ENCODE peak calls at places on chromosome 21, in six cellular contexts. One of them, this sample, is unnamed.

GRCh38 chr21:32861871-32862270 is 90.3 kb upstream of the PAXBP1 start:
- DNase-seq in mucosa of descending colon: no peak
- DNase-seq in lung: no peak
- DNase-seq in iPS DF 6.9: no peak
- DNase-seq in body of pancreas: no peak
- DNase-seq in CD8-positive, alpha-beta memory T cell: no peak
- DNase-seq in this sample: no peak

GRCh38 chr21:14366998-14367397 is 15.9 kb downstream of the HSPA13 start:
- DNase-seq in lung: no peak
- DNase-seq in iPS DF 6.9: no peak
- DNase-seq in mucosa of descending colon: no peak
- DNase-seq in body of pancreas: no peak
- DNase-seq in CD8-positive, alpha-beta memory T cell: no peak
- DNase-seq in this sample: no peak

GRCh38 chr21:10616535-10616934 is 95.2 kb downstream of the TPTE start:
- DNase-seq in CD8-positive, alpha-beta memory T cell: no peak
- DNase-seq in iPS DF 6.9: no peak
- DNase-seq in body of pancreas: no peak
- DNase-seq in lung: no peak
- DNase-seq in mucosa of descending colon: no peak
- DNase-seq in this sample: no peak

GRCh38 chr21:18294100-18294499 is 49.5 kb downstream of the CHODL start:
- DNase-seq in body of pancreas: no peak
- DNase-seq in lung: no peak
- DNase-seq in iPS DF 6.9: no peak
- DNase-seq in CD8-positive, alpha-beta memory T cell: no peak
- DNase-seq in mucosa of descending colon: no peak
- DNase-seq in this sample: no peak

GRCh38 chr21:36473203-36473602 is 6.7 kb downstream of the CLDN14 start:
- DNase-seq in CD8-positive, alpha-beta memory T cell: no peak
- DNase-seq in iPS DF 6.9: no peak
- DNase-seq in lung: no peak
- DNase-seq in mucosa of descending colon: no peak
- DNase-seq in body of pancreas: no peak
- DNase-seq in this sample: no peak

GRCh38 chr21:21750124-21750825 is 752.1 kb downstream of the NCAM2 start:
- DNase-seq in lung: no peak
- DNase-seq in CD8-positive, alpha-beta memory T cell: no peak
- DNase-seq in body of pancreas: no peak
- DNase-seq in mucosa of descending colon: no peak
- DNase-seq in iPS DF 6.9: no peak
- DNase-seq in this sample: no peak

GRCh38 chr21:37660709-37661108 is 255.5 kb downstream of the KCNJ6 start:
- DNase-seq in iPS DF 6.9: no peak
- DNase-seq in mucosa of descending colon: no peak
- DNase-seq in CD8-positive, alpha-beta memory T cell: no peak
- DNase-seq in lung: no peak
- DNase-seq in body of pancreas: no peak
- DNase-seq in this sample: no peak

GRCh38 chr21:27823652-27824201 is 856.8 kb upstream of the ADAMTS5 start:
- DNase-seq in lung: no peak
- DNase-seq in CD8-positive, alpha-beta memory T cell: no peak
- DNase-seq in body of pancreas: no peak
- DNase-seq in iPS DF 6.9: no peak
- DNase-seq in mucosa of descending colon: no peak
- DNase-seq in this sample: no peak

GRCh38 chr21:27024316-27024715 is 57.4 kb upstream of the ADAMTS5 start:
- DNase-seq in body of pancreas: no peak
- DNase-seq in CD8-positive, alpha-beta memory T cell: no peak
- DNase-seq in mucosa of descending colon: no peak
- DNase-seq in iPS DF 6.9: no peak
- DNase-seq in lung: no peak
- DNase-seq in this sample: no peak

GRCh38 chr21:33029975-33030461 is 4.3 kb downstream of the OLIG2 start:
- DNase-seq in CD8-positive, alpha-beta memory T cell: no peak
- DNase-seq in lung: no peak
- DNase-seq in body of pancreas: no peak
- DNase-seq in iPS DF 6.9: no peak
- DNase-seq in mucosa of descending colon: no peak
- DNase-seq in this sample: no peak

DNA sequence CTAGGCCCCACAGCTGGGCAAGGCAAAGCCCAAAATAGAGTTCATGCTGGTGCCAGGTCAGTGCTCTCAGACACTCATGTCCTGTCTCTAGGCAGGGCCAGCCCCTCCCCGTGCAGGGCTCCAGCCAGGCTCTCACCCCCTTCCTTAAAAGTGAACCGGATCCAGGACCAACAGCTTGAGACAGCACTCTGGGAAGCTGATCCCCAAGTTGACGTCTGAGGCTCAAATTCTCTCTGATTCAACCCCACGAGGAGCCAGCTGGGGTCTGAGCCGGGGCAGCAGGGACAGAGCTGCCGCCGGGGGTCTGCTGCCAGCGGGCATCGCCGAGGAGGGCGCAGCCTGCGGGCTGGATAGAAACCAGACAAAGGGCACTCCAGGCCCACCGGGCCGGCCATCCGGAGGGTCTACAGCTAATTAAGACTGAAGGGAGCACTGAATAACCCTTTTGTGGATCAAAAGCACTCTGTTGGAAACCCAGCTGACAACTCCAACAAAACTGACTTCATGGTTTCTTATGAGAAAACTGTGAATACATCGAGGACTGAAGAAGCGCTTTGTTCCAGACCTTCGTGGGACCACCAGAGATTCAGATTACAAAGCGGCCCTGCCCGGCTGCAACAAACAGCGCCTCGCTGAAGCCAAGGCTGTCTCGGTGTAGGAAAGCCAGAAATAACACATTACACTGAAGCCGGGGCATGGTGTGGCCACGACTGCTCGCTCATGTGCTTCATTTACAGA is 95.8 kb downstream of the PSMG1 start:
- DNase-seq in CD8-positive, alpha-beta memory T cell: no peak
- DNase-seq in body of pancreas: no peak
- DNase-seq in lung: no peak
- DNase-seq in mucosa of descending colon: no peak
- DNase-seq in iPS DF 6.9: no peak
- DNase-seq in this sample: no peak
- H3K4me3 ChIP-seq in CD8-positive, alpha-beta memory T cell: no peak overlapping the region
- H3K4me3 ChIP-seq in body of pancreas: no peak overlapping the region
- H3K4me3 ChIP-seq in lung: no peak overlapping the region
- H3K4me3 ChIP-seq in mucosa of descending colon: no peak overlapping the region
- H3K4me3 ChIP-seq in iPS DF 6.9: no peak overlapping the region
- H3K4me3 ChIP-seq in this sample: no peak overlapping the region

GRCh38 chr21:43733060-43733459 is 14.1 kb downstream of the PDXK start:
- DNase-seq in mucosa of descending colon: no peak
- DNase-seq in body of pancreas: no peak
- DNase-seq in lung: no peak
- DNase-seq in iPS DF 6.9: no peak
- DNase-seq in CD8-positive, alpha-beta memory T cell: peak; percentile 55
- DNase-seq in this sample: no peak
- H3K4me3 ChIP-seq in mucosa of descending colon: no peak overlapping the region
- H3K4me3 ChIP-seq in body of pancreas: no peak overlapping the region
- H3K4me3 ChIP-seq in lung: no peak overlapping the region
- H3K4me3 ChIP-seq in iPS DF 6.9: no peak overlapping the region
- H3K4me3 ChIP-seq in CD8-positive, alpha-beta memory T cell: no peak overlapping the region
- H3K4me3 ChIP-seq in this sample: no peak overlapping the region

GRCh38 chr21:40827509-40827908 is 19.4 kb downstream of the DSCAM start:
- DNase-seq in iPS DF 6.9: no peak
- DNase-seq in body of pancreas: no peak
- DNase-seq in mucosa of descending colon: no peak
- DNase-seq in CD8-positive, alpha-beta memory T cell: no peak
- DNase-seq in lung: no peak
- DNase-seq in this sample: no peak
- H3K4me3 ChIP-seq in iPS DF 6.9: no peak overlapping the region
- H3K4me3 ChIP-seq in body of pancreas: no peak overlapping the region
- H3K4me3 ChIP-seq in mucosa of descending colon: no peak overlapping the region
- H3K4me3 ChIP-seq in CD8-positive, alpha-beta memory T cell: no peak overlapping the region
- H3K4me3 ChIP-seq in lung: no peak overlapping the region
- H3K4me3 ChIP-seq in this sample: no peak overlapping the region

GRCh38 chr21:34891610-34891943 is 157.5 kb downstream of the RUNX1 start:
- DNase-seq in iPS DF 6.9: no peak
- DNase-seq in CD8-positive, alpha-beta memory T cell: no peak
- DNase-seq in body of pancreas: no peak
- DNase-seq in lung: no peak
- DNase-seq in mucosa of descending colon: no peak
- DNase-seq in this sample: no peak

GRCh38 chr21:34890258-34890723 is 158.8 kb downstream of the RUNX1 start:
- DNase-seq in CD8-positive, alpha-beta memory T cell: no peak
- DNase-seq in body of pancreas: no peak
- DNase-seq in lung: peak; percentile 78
- DNase-seq in iPS DF 6.9: no peak
- DNase-seq in mucosa of descending colon: no peak
- DNase-seq in this sample: no peak

GRCh38 chr21:34889537-34890257 is 159.4 kb downstream of the RUNX1 start:
- DNase-seq in lung: peak; percentile 79
- DNase-seq in iPS DF 6.9: no peak
- DNase-seq in mucosa of descending colon: peak; percentile 90
- DNase-seq in body of pancreas: peak; percentile 78
- DNase-seq in CD8-positive, alpha-beta memory T cell: peak; percentile 72
- DNase-seq in this sample: peak; percentile 95

GRCh38 chr21:34892196-34892595 is 156.9 kb downstream of the RUNX1 start:
- DNase-seq in lung: no peak
- DNase-seq in CD8-positive, alpha-beta memory T cell: no peak
- DNase-seq in body of pancreas: no peak
- DNase-seq in mucosa of descending colon: no peak
- DNase-seq in iPS DF 6.9: no peak
- DNase-seq in this sample: no peak

GRCh38 chr21:34890724-34891609 is 158.1 kb downstream of the RUNX1 start:
- DNase-seq in lung: no peak
- DNase-seq in iPS DF 6.9: no peak
- DNase-seq in mucosa of descending colon: peak; percentile 60
- DNase-seq in body of pancreas: peak; percentile 9
- DNase-seq in CD8-positive, alpha-beta memory T cell: no peak
- DNase-seq in this sample: no peak
- H3K4me3 ChIP-seq in lung: no peak overlapping the region
- H3K4me3 ChIP-seq in iPS DF 6.9: peak overlapping the region; percentile 34
- H3K4me3 ChIP-seq in mucosa of descending colon: no peak overlapping the region
- H3K4me3 ChIP-seq in body of pancreas: no peak overlapping the region
- H3K4me3 ChIP-seq in CD8-positive, alpha-beta memory T cell: no peak overlapping the region
- H3K4me3 ChIP-seq in this sample: peak overlapping the region; percentile 6

DNA sequence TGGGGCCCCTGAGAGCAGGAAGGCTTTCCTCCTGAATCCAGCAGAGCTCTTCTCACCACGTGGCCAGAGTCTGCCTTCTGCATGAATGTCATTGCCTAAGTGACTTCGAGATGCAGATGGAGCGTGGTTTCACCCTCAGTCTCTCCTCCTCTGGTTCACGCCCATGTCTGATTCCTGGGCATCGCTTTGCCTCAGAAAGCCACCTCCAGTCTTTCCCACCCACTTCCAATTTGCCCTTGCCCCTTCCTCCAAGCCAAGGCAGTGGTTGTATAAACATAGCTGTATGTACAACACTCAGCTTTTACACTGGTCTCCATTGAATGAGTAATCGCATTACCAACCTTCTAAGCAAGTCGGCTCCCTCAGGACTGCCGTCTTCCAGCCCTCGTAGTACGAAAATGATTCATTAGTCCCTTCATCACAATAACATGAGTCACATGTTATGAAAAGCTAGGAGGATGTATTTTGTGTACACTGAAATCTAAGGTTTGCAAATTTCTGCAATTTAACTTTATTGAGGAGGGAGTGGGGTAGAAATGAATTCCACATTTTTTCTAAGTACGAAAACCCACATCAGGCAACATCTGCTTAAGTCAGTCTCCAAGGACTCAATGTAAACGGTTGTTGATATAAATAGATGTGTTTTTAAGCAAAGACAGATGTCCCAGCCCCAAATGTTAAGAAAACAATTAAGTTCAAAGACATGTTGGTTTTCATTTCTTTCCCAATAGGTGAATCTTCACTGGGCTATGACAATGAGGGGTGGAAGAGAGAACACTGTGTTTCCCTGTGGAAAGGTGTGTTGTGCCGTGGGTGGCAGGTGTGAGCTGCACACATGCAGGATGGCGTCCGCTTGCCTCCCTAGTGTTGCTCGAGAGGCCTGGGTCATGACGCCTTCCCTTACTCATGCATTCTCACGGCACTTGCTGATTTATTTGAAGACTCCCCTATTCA is 32.3 kb upstream of the ETS2 start:
- DNase-seq in mucosa of descending colon: no peak
- DNase-seq in body of pancreas: no peak
- DNase-seq in iPS DF 6.9: no peak
- DNase-seq in lung: no peak
- DNase-seq in CD8-positive, alpha-beta memory T cell: no peak
- DNase-seq in this sample: peak; percentile 59
- H3K4me3 ChIP-seq in mucosa of descending colon: no peak overlapping the region
- H3K4me3 ChIP-seq in body of pancreas: no peak overlapping the region
- H3K4me3 ChIP-seq in iPS DF 6.9: no peak overlapping the region
- H3K4me3 ChIP-seq in lung: no peak overlapping the region
- H3K4me3 ChIP-seq in CD8-positive, alpha-beta memory T cell: no peak overlapping the region
- H3K4me3 ChIP-seq in this sample: no peak overlapping the region

GRCh38 chr21:42646836-42647235 is 6.6 kb upstream of the PDE9A start:
- DNase-seq in mucosa of descending colon: peak; percentile 31
- DNase-seq in lung: no peak
- DNase-seq in CD8-positive, alpha-beta memory T cell: no peak
- DNase-seq in body of pancreas: no peak
- DNase-seq in iPS DF 6.9: no peak
- DNase-seq in this sample: no peak

GRCh38 chr21:42642219-42642745 is 11.1 kb upstream of the PDE9A start:
- DNase-seq in mucosa of descending colon: peak; percentile 20
- DNase-seq in iPS DF 6.9: no peak
- DNase-seq in CD8-positive, alpha-beta memory T cell: no peak
- DNase-seq in body of pancreas: no peak
- DNase-seq in lung: no peak
- DNase-seq in this sample: no peak

GRCh38 chr21:42646076-42646825 is 7.2 kb upstream of the PDE9A start:
- DNase-seq in CD8-positive, alpha-beta memory T cell: no peak
- DNase-seq in lung: no peak
- DNase-seq in body of pancreas: no peak
- DNase-seq in mucosa of descending colon: peak; percentile 21
- DNase-seq in iPS DF 6.9: no peak
- DNase-seq in this sample: no peak

GRCh38 chr21:42645211-42646075 is 8.0 kb upstream of the PDE9A start:
- DNase-seq in lung: no peak
- DNase-seq in CD8-positive, alpha-beta memory T cell: no peak
- DNase-seq in body of pancreas: no peak
- DNase-seq in iPS DF 6.9: no peak
- DNase-seq in mucosa of descending colon: peak; percentile 17
- DNase-seq in this sample: no peak

GRCh38 chr21:42644223-42645208 is 8.9 kb upstream of the PDE9A start:
- DNase-seq in CD8-positive, alpha-beta memory T cell: no peak
- DNase-seq in mucosa of descending colon: peak; percentile 13
- DNase-seq in iPS DF 6.9: no peak
- DNase-seq in lung: no peak
- DNase-seq in body of pancreas: no peak
- DNase-seq in this sample: no peak
- H3K4me3 ChIP-seq in CD8-positive, alpha-beta memory T cell: no peak overlapping the region
- H3K4me3 ChIP-seq in mucosa of descending colon: no peak overlapping the region
- H3K4me3 ChIP-seq in iPS DF 6.9: no peak overlapping the region
- H3K4me3 ChIP-seq in lung: no peak overlapping the region
- H3K4me3 ChIP-seq in body of pancreas: no peak overlapping the region
- H3K4me3 ChIP-seq in this sample: no peak overlapping the region

GRCh38 chr21:16587671-16588379 is 858.0 kb downstream of the USP25 start:
- DNase-seq in lung: no peak
- DNase-seq in CD8-positive, alpha-beta memory T cell: no peak
- DNase-seq in mucosa of descending colon: no peak
- DNase-seq in iPS DF 6.9: no peak
- DNase-seq in body of pancreas: peak; percentile 16
- DNase-seq in this sample: peak; percentile 47
- H3K4me3 ChIP-seq in lung: no peak overlapping the region
- H3K4me3 ChIP-seq in CD8-positive, alpha-beta memory T cell: no peak overlapping the region
- H3K4me3 ChIP-seq in mucosa of descending colon: no peak overlapping the region
- H3K4me3 ChIP-seq in iPS DF 6.9: no peak overlapping the region
- H3K4me3 ChIP-seq in body of pancreas: no peak overlapping the region
- H3K4me3 ChIP-seq in this sample: no peak overlapping the region

GRCh38 chr21:45977396-45977795 is 4.2 kb upstream of the COL6A1 start:
- DNase-seq in body of pancreas: no peak
- DNase-seq in CD8-positive, alpha-beta memory T cell: no peak
- DNase-seq in iPS DF 6.9: no peak
- DNase-seq in lung: no peak
- DNase-seq in mucosa of descending colon: peak; percentile 37
- DNase-seq in this sample: peak; percentile 88
- H3K4me3 ChIP-seq in body of pancreas: no peak overlapping the region
- H3K4me3 ChIP-seq in CD8-positive, alpha-beta memory T cell: no peak overlapping the region
- H3K4me3 ChIP-seq in iPS DF 6.9: no peak overlapping the region
- H3K4me3 ChIP-seq in lung: no peak overlapping the region
- H3K4me3 ChIP-seq in mucosa of descending colon: no peak overlapping the region
- H3K4me3 ChIP-seq in this sample: no peak overlapping the region